ENCODE peak calls at places on chromosomes 6 and 20, in five cellular contexts. One of them, this sample, is unnamed.

GRCh38 chr6:158686791-158687381 is 37.0 kb downstream of the SYTL3 start:
- DNase-seq in DMS 273 treated with DMSO at 0.1 percent for 48 hours: no peak
- DNase-seq in activated CD4-positive, alpha-beta T cell treated with anti-CD3 and anti-CD28 coated beads, Interleukin-2, amount 50 U/mL, for 1 hour: peak
- DNase-seq in NCI-H524: no peak
- DNase-seq in amygdala: no peak
- DNase-seq in this sample: no peak

GRCh38 chr6:94639564-94639963 is 937.8 kb upstream of the MANEA start:
- DNase-seq in amygdala: no peak
- DNase-seq in DMS 273 treated with DMSO at 0.1 percent for 48 hours: no peak
- DNase-seq in activated CD4-positive, alpha-beta T cell treated with anti-CD3 and anti-CD28 coated beads, Interleukin-2, amount 50 U/mL, for 1 hour: no peak
- DNase-seq in NCI-H524: no peak
- DNase-seq in this sample: no peak

GRCh38 chr20:18879262-18879661 is 65.7 kb downstream of the SCP2D1 start:
- DNase-seq in DMS 273 treated with DMSO at 0.1 percent for 48 hours: no peak
- DNase-seq in activated CD4-positive, alpha-beta T cell treated with anti-CD3 and anti-CD28 coated beads, Interleukin-2, amount 50 U/mL, for 1 hour: no peak
- DNase-seq in amygdala: no peak
- DNase-seq in NCI-H524: no peak
- DNase-seq in this sample: no peak

GRCh38 chr20:62741191-62741676 is 32.6 kb downstream of the NTSR1 start:
- DNase-seq in DMS 273 treated with DMSO at 0.1 percent for 48 hours: no peak
- DNase-seq in activated CD4-positive, alpha-beta T cell treated with anti-CD3 and anti-CD28 coated beads, Interleukin-2, amount 50 U/mL, for 1 hour: no peak
- DNase-seq in amygdala: no peak
- DNase-seq in NCI-H524: no peak
- DNase-seq in this sample: no peak

GRCh38 chr6:118100763-118101162 is 193.7 kb downstream of the SLC35F1 start:
- DNase-seq in activated CD4-positive, alpha-beta T cell treated with anti-CD3 and anti-CD28 coated beads, Interleukin-2, amount 50 U/mL, for 1 hour: no peak
- DNase-seq in NCI-H524: no peak
- DNase-seq in DMS 273 treated with DMSO at 0.1 percent for 48 hours: no peak
- DNase-seq in amygdala: no peak
- DNase-seq in this sample: no peak

GRCh38 chr6:157045831-157046454 is 268.8 kb downstream of the ARID1B start:
- DNase-seq in DMS 273 treated with DMSO at 0.1 percent for 48 hours: peak
- DNase-seq in amygdala: no peak
- DNase-seq in NCI-H524: peak
- DNase-seq in activated CD4-positive, alpha-beta T cell treated with anti-CD3 and anti-CD28 coated beads, Interleukin-2, amount 50 U/mL, for 1 hour: no peak
- DNase-seq in this sample: no peak

GRCh38 chr20:20425785-20426471 is 58.0 kb downstream of the INSM1 start:
- DNase-seq in NCI-H524: no peak
- DNase-seq in amygdala: no peak
- DNase-seq in DMS 273 treated with DMSO at 0.1 percent for 48 hours: no peak
- DNase-seq in activated CD4-positive, alpha-beta T cell treated with anti-CD3 and anti-CD28 coated beads, Interleukin-2, amount 50 U/mL, for 1 hour: no peak
- DNase-seq in this sample: no peak

GRCh38 chr6:112180095-112180820 is 74.1 kb downstream of the LAMA4 start:
- DNase-seq in DMS 273 treated with DMSO at 0.1 percent for 48 hours: peak
- DNase-seq in activated CD4-positive, alpha-beta T cell treated with anti-CD3 and anti-CD28 coated beads, Interleukin-2, amount 50 U/mL, for 1 hour: no peak
- DNase-seq in amygdala: no peak
- DNase-seq in NCI-H524: peak
- DNase-seq in this sample: peak

GRCh38 chr6:113672691-113673149 is 184.4 kb upstream of the MARCKS start:
- DNase-seq in DMS 273 treated with DMSO at 0.1 percent for 48 hours: no peak
- DNase-seq in amygdala: peak
- DNase-seq in activated CD4-positive, alpha-beta T cell treated with anti-CD3 and anti-CD28 coated beads, Interleukin-2, amount 50 U/mL, for 1 hour: no peak
- DNase-seq in NCI-H524: no peak
- DNase-seq in this sample: no peak

GRCh38 chr20:49063279-49063678 is 17.2 kb downstream of the CSE1L start:
- DNase-seq in amygdala: no peak
- DNase-seq in DMS 273 treated with DMSO at 0.1 percent for 48 hours: no peak
- DNase-seq in activated CD4-positive, alpha-beta T cell treated with anti-CD3 and anti-CD28 coated beads, Interleukin-2, amount 50 U/mL, for 1 hour: no peak
- DNase-seq in NCI-H524: no peak
- DNase-seq in this sample: no peak

GRCh38 chr6:77512554-77512953 is 49.3 kb upstream of the HTR1B start:
- DNase-seq in DMS 273 treated with DMSO at 0.1 percent for 48 hours: no peak
- DNase-seq in amygdala: no peak
- DNase-seq in NCI-H524: no peak
- DNase-seq in activated CD4-positive, alpha-beta T cell treated with anti-CD3 and anti-CD28 coated beads, Interleukin-2, amount 50 U/mL, for 1 hour: no peak
- DNase-seq in this sample: no peak

GRCh38 chr6:56220078-56220477 is 27.3 kb downstream of the COL21A1 start:
- DNase-seq in amygdala: no peak
- DNase-seq in NCI-H524: no peak
- DNase-seq in activated CD4-positive, alpha-beta T cell treated with anti-CD3 and anti-CD28 coated beads, Interleukin-2, amount 50 U/mL, for 1 hour: no peak
- DNase-seq in DMS 273 treated with DMSO at 0.1 percent for 48 hours: no peak
- DNase-seq in this sample: no peak

GRCh38 chr6:116508527-116508926 is 2.9 kb upstream of the CALHM5 start:
- DNase-seq in activated CD4-positive, alpha-beta T cell treated with anti-CD3 and anti-CD28 coated beads, Interleukin-2, amount 50 U/mL, for 1 hour: no peak
- DNase-seq in amygdala: no peak
- DNase-seq in NCI-H524: no peak
- DNase-seq in DMS 273 treated with DMSO at 0.1 percent for 48 hours: no peak
- DNase-seq in this sample: no peak

GRCh38 chr6:143188292-143188691 is 127.6 kb downstream of the AIG1 start:
- DNase-seq in amygdala: no peak
- DNase-seq in NCI-H524: no peak
- DNase-seq in DMS 273 treated with DMSO at 0.1 percent for 48 hours: no peak
- DNase-seq in activated CD4-positive, alpha-beta T cell treated with anti-CD3 and anti-CD28 coated beads, Interleukin-2, amount 50 U/mL, for 1 hour: no peak
- DNase-seq in this sample: no peak

GRCh38 chr6:3612341-3613041 is 139.0 kb downstream of the PXDC1 start:
- DNase-seq in amygdala: no peak
- DNase-seq in activated CD4-positive, alpha-beta T cell treated with anti-CD3 and anti-CD28 coated beads, Interleukin-2, amount 50 U/mL, for 1 hour: no peak
- DNase-seq in DMS 273 treated with DMSO at 0.1 percent for 48 hours: peak
- DNase-seq in NCI-H524: peak
- DNase-seq in this sample: no peak

GRCh38 chr6:71383891-71384489 is 95.4 kb downstream of the OGFRL1 start:
- DNase-seq in DMS 273 treated with DMSO at 0.1 percent for 48 hours: no peak
- DNase-seq in activated CD4-positive, alpha-beta T cell treated with anti-CD3 and anti-CD28 coated beads, Interleukin-2, amount 50 U/mL, for 1 hour: no peak
- DNase-seq in amygdala: no peak
- DNase-seq in NCI-H524: no peak
- DNase-seq in this sample: peak

GRCh38 chr6:15293674-15294073 is 47.8 kb downstream of the JARID2 start:
- DNase-seq in activated CD4-positive, alpha-beta T cell treated with anti-CD3 and anti-CD28 coated beads, Interleukin-2, amount 50 U/mL, for 1 hour: no peak
- DNase-seq in DMS 273 treated with DMSO at 0.1 percent for 48 hours: no peak
- DNase-seq in amygdala: no peak
- DNase-seq in NCI-H524: no peak
- DNase-seq in this sample: no peak

GRCh38 chr20:46401478-46401860 is 4.9 kb downstream of the ELMO2 start:
- DNase-seq in amygdala: no peak
- DNase-seq in DMS 273 treated with DMSO at 0.1 percent for 48 hours: no peak
- DNase-seq in NCI-H524: peak
- DNase-seq in activated CD4-positive, alpha-beta T cell treated with anti-CD3 and anti-CD28 coated beads, Interleukin-2, amount 50 U/mL, for 1 hour: no peak
- DNase-seq in this sample: no peak

GRCh38 chr6:90860822-90861601 is 274.1 kb upstream of the MAP3K7 start:
- DNase-seq in NCI-H524: no peak
- DNase-seq in activated CD4-positive, alpha-beta T cell treated with anti-CD3 and anti-CD28 coated beads, Interleukin-2, amount 50 U/mL, for 1 hour: no peak
- DNase-seq in DMS 273 treated with DMSO at 0.1 percent for 48 hours: no peak
- DNase-seq in amygdala: no peak
- DNase-seq in this sample: no peak

GRCh38 chr6:30491963-30492616 is 2.8 kb downstream of the HLA-E start:
- DNase-seq in NCI-H524: no peak
- DNase-seq in DMS 273 treated with DMSO at 0.1 percent for 48 hours: no peak
- DNase-seq in amygdala: no peak
- DNase-seq in activated CD4-positive, alpha-beta T cell treated with anti-CD3 and anti-CD28 coated beads, Interleukin-2, amount 50 U/mL, for 1 hour: no peak
- DNase-seq in this sample: no peak

GRCh38 chr6:6699741-6700367 is 111.3 kb downstream of the LY86 start:
- DNase-seq in amygdala: peak
- DNase-seq in activated CD4-positive, alpha-beta T cell treated with anti-CD3 and anti-CD28 coated beads, Interleukin-2, amount 50 U/mL, for 1 hour: no peak
- DNase-seq in DMS 273 treated with DMSO at 0.1 percent for 48 hours: peak
- DNase-seq in NCI-H524: peak
- DNase-seq in this sample: peak

GRCh38 chr6:80607814-80608391 is 501.4 kb downstream of the BCKDHB start:
- DNase-seq in DMS 273 treated with DMSO at 0.1 percent for 48 hours: no peak
- DNase-seq in NCI-H524: no peak
- DNase-seq in activated CD4-positive, alpha-beta T cell treated with anti-CD3 and anti-CD28 coated beads, Interleukin-2, amount 50 U/mL, for 1 hour: no peak
- DNase-seq in amygdala: no peak
- DNase-seq in this sample: no peak

GRCh38 chr6:8335896-8336295 is 99.4 kb downstream of the SLC35B3 start:
- DNase-seq in activated CD4-positive, alpha-beta T cell treated with anti-CD3 and anti-CD28 coated beads, Interleukin-2, amount 50 U/mL, for 1 hour: no peak
- DNase-seq in DMS 273 treated with DMSO at 0.1 percent for 48 hours: no peak
- DNase-seq in NCI-H524: no peak
- DNase-seq in amygdala: no peak
- DNase-seq in this sample: no peak

This sample was measured in NCI-H1694.